ENCODE peak calls at places on chromosome 10, in eight cellular contexts. One of them, this sample, is unnamed.

GRCh38 chr10:70967591-70968588 is 79.5 kb upstream of the PCBD1 start:
- DNase-seq in cardiac muscle cell: peak; percentile 18
- DNase-seq in fibroblast of lung: no peak
- DNase-seq in neural progenitor cell: peak; percentile 68
- DNase-seq in aorta: no peak
- DNase-seq in ovary: no peak
- DNase-seq in spleen: peak; percentile 38
- DNase-seq in body of pancreas: no peak
- DNase-seq in this sample: no peak

GRCh38 chr10:104297697-104298660 is 29.0 kb downstream of the GSTO2 start:
- DNase-seq in cardiac muscle cell: peak; percentile 59
- DNase-seq in fibroblast of lung: peak; percentile 75
- DNase-seq in neural progenitor cell: peak; percentile 69
- DNase-seq in aorta: no peak
- DNase-seq in ovary: peak; percentile 53
- DNase-seq in spleen: no peak
- DNase-seq in body of pancreas: no peak
- DNase-seq in this sample: no peak

GRCh38 chr10:13984647-13985155 is 346.0 kb downstream of the FRMD4A start:
- DNase-seq in cardiac muscle cell: peak; percentile 67
- DNase-seq in fibroblast of lung: peak; percentile 79
- DNase-seq in neural progenitor cell: no peak
- DNase-seq in aorta: no peak
- DNase-seq in ovary: no peak
- DNase-seq in spleen: no peak
- DNase-seq in body of pancreas: no peak
- DNase-seq in this sample: no peak

GRCh38 chr10:92381543-92381954 is 90.6 kb downstream of the MARCHF5 start:
- DNase-seq in cardiac muscle cell: peak; percentile 86
- DNase-seq in fibroblast of lung: no peak
- DNase-seq in neural progenitor cell: no peak
- DNase-seq in aorta: no peak
- DNase-seq in ovary: no peak
- DNase-seq in spleen: no peak
- DNase-seq in body of pancreas: no peak
- DNase-seq in this sample: no peak

GRCh38 chr10:73780966-73781365 is 882 bp upstream of the CHCHD1 start:
- DNase-seq in cardiac muscle cell: no peak
- DNase-seq in fibroblast of lung: no peak
- DNase-seq in neural progenitor cell: no peak
- DNase-seq in aorta: no peak
- DNase-seq in ovary: peak; percentile 15
- DNase-seq in spleen: no peak
- DNase-seq in body of pancreas: no peak
- DNase-seq in this sample: no peak

GRCh38 chr10:77409697-77410471 is 227.7 kb downstream of the KCNMA1 start:
- DNase-seq in cardiac muscle cell: no peak
- DNase-seq in fibroblast of lung: no peak
- DNase-seq in neural progenitor cell: no peak
- DNase-seq in aorta: no peak
- DNase-seq in ovary: no peak
- DNase-seq in spleen: no peak
- DNase-seq in body of pancreas: peak; percentile 94
- DNase-seq in this sample: no peak

GRCh38 chr10:48274636-48275035 is at the start of gene FRMPD2:
- DNase-seq in cardiac muscle cell: no peak
- DNase-seq in fibroblast of lung: no peak
- DNase-seq in neural progenitor cell: peak; percentile 81
- DNase-seq in aorta: no peak
- DNase-seq in ovary: no peak
- DNase-seq in spleen: no peak
- DNase-seq in body of pancreas: no peak
- DNase-seq in this sample: no peak

GRCh38 chr10:123642697-123643096 is 23.5 kb upstream of the GPR26 start:
- DNase-seq in cardiac muscle cell: no peak
- DNase-seq in fibroblast of lung: no peak
- DNase-seq in neural progenitor cell: no peak
- DNase-seq in aorta: no peak
- DNase-seq in ovary: no peak
- DNase-seq in spleen: no peak
- DNase-seq in body of pancreas: no peak
- DNase-seq in this sample: no peak

GRCh38 chr10:13741438-13741837 is 154.7 kb downstream of the PRPF18 start:
- DNase-seq in cardiac muscle cell: no peak
- DNase-seq in fibroblast of lung: no peak
- DNase-seq in neural progenitor cell: no peak
- DNase-seq in aorta: no peak
- DNase-seq in ovary: no peak
- DNase-seq in spleen: no peak
- DNase-seq in body of pancreas: no peak
- DNase-seq in this sample: no peak

GRCh38 chr10:33376976-33377657 is 42.6 kb upstream of the NRP1 start:
- DNase-seq in cardiac muscle cell: peak; percentile 73
- DNase-seq in fibroblast of lung: peak; percentile 81
- DNase-seq in neural progenitor cell: no peak
- DNase-seq in aorta: no peak
- DNase-seq in ovary: no peak
- DNase-seq in spleen: no peak
- DNase-seq in body of pancreas: no peak
- DNase-seq in this sample: no peak

GRCh38 chr10:3533296-3533695 is 251.7 kb downstream of the KLF6 start:
- DNase-seq in cardiac muscle cell: no peak
- DNase-seq in fibroblast of lung: no peak
- DNase-seq in neural progenitor cell: no peak
- DNase-seq in aorta: no peak
- DNase-seq in ovary: no peak
- DNase-seq in spleen: no peak
- DNase-seq in body of pancreas: no peak
- DNase-seq in this sample: no peak

GRCh38 chr10:60003709-60004191 is 97.4 kb upstream of the CCDC6 start:
- DNase-seq in cardiac muscle cell: peak; percentile 3
- DNase-seq in fibroblast of lung: no peak
- DNase-seq in neural progenitor cell: peak; percentile 46
- DNase-seq in aorta: no peak
- DNase-seq in ovary: peak; percentile 14
- DNase-seq in spleen: no peak
- DNase-seq in body of pancreas: no peak
- DNase-seq in this sample: no peak

DNA sequence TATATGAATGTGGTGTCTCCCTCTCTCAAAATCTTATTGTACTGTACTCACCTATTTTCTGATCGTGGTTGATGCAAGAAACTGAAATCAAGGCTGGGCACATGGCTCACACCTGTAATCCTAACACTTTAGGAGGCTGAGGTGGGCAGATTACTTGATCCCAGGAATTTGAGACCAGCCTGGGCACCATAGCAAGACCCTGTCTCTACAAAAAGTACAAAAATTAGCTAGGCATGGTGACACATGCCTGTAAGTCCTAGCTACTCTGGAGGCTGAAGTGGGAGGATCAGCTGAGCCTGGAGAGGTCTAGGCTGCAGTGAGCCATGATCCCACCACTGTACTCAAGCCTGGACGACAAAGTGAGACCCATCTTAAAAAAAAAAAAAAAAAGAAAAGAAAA is 16.0 kb downstream of the MMRN2 start:
- DNase-seq in cardiac muscle cell: no peak
- DNase-seq in fibroblast of lung: no peak
- DNase-seq in neural progenitor cell: no peak
- DNase-seq in aorta: no peak
- DNase-seq in ovary: no peak
- DNase-seq in spleen: no peak
- DNase-seq in body of pancreas: no peak
- DNase-seq in this sample: no peak
- H3K4me1 ChIP-seq in cardiac muscle cell: no peaks in the 10 kb centered on the region
- H3K4me1 ChIP-seq in fibroblast of lung: peaks cover 3% of the 10 kb centered on the region
- H3K4me1 ChIP-seq in neural progenitor cell: peaks cover 4% of the 10 kb centered on the region
- H3K4me1 ChIP-seq in aorta: no peaks in the 10 kb centered on the region
- H3K4me1 ChIP-seq in ovary: peaks cover 14% of the 10 kb centered on the region
- H3K4me1 ChIP-seq in spleen: peaks cover 58% of the 10 kb centered on the region
- H3K4me1 ChIP-seq in body of pancreas: peaks cover 12% of the 10 kb centered on the region
- H3K4me1 ChIP-seq in this sample: no peaks in the 10 kb centered on the region

DNA sequence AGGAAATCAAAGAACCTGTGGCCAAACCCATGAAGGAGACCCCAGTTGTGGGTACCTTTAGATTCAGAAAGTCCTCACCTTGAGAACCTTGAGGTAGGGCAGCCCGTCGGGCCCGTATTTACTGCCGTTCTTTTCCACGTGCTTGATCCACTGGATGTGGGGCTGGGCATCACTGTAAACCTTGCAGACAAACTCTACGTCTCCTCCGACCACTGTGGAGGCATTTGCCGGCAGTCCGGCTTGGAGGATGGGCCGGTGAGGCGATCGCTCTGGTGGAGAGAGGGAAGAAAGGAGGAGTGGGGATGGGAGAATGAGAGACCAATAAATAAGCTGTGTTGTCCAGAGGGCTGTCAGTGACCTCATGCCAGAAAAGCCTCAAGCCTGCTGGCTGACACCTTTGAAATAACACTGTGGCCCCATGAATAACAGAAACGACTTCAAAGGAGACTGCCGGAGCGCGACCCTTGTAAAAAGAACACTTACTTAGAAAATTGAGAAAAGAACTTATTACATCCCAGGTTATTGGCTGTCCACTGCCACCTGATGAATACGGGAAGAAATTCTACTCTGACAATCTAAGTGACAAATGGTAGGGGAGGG is 78.2 kb downstream of the FGFR2 start:
- DNase-seq in cardiac muscle cell: no peak
- DNase-seq in fibroblast of lung: no peak
- DNase-seq in neural progenitor cell: no peak
- DNase-seq in aorta: no peak
- DNase-seq in ovary: no peak
- DNase-seq in spleen: no peak
- DNase-seq in body of pancreas: no peak
- DNase-seq in this sample: no peak
- H3K9me3 ChIP-seq in cardiac muscle cell: no peaks in the 10 kb centered on the region
- H3K9me3 ChIP-seq in fibroblast of lung: no peaks in the 10 kb centered on the region
- H3K9me3 ChIP-seq in neural progenitor cell: no peaks in the 10 kb centered on the region
- H3K9me3 ChIP-seq in aorta: no peaks in the 10 kb centered on the region
- H3K9me3 ChIP-seq in ovary: no peaks in the 10 kb centered on the region
- H3K9me3 ChIP-seq in spleen: no peaks in the 10 kb centered on the region
- H3K9me3 ChIP-seq in body of pancreas: no peaks in the 10 kb centered on the region
- H3K9me3 ChIP-seq in this sample: no peaks in the 10 kb centered on the region

GRCh38 chr10:30059209-30060107 is at the start of gene JCAD:
- DNase-seq in cardiac muscle cell: peak; percentile 57
- DNase-seq in fibroblast of lung: no peak
- DNase-seq in neural progenitor cell: peak; percentile 90
- DNase-seq in aorta: peak; percentile 95
- DNase-seq in ovary: peak; percentile 80
- DNase-seq in spleen: peak; percentile 90
- DNase-seq in body of pancreas: peak; percentile 77
- DNase-seq in this sample: peak; percentile 68
- H3K27ac ChIP-seq in cardiac muscle cell: peak within 1 kb of the TSS; percentile 77
- H3K27ac ChIP-seq in fibroblast of lung: peak within 1 kb of the TSS; percentile 38
- H3K27ac ChIP-seq in neural progenitor cell: no peak within 1 kb of the TSS
- H3K27ac ChIP-seq in aorta: peak within 1 kb of the TSS; percentile 73
- H3K27ac ChIP-seq in ovary: peak within 1 kb of the TSS; percentile 58
- H3K27ac ChIP-seq in spleen: no peak within 1 kb of the TSS
- H3K27ac ChIP-seq in body of pancreas: peak within 1 kb of the TSS; percentile 65
- H3K27ac ChIP-seq in this sample: peak within 1 kb of the TSS; percentile 78

DNA sequence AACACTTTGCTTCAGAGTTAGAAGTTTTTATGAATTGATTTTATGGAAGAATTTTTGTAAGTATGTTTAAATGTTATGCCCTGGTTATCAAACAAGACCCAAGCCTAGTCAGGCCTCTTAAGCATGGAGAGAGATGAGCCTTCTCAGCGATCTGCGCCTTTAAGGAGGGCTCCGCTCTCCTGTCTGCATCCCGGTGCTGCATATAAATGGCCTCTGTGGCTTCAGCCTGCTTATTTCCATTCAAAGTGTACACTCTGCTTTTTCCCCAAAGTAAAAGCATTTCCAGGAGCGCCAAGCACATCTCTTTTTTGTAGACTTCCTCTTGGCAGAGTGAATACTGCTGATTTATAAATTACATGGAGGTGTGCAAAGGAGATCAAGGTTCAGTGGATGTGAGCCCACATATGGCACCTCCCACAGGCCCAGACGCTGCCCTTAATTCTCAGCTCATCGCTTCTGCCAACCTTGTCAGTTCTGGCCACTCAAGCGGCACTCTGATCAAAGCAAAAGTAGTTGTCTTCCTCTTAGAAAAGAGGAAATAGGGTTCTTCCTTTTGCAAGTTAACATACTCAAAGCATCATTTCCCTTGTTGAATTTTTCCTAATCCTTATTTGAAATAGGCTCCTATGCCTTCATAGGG is 70.0 kb upstream of the SFMBT2 start:
- DNase-seq in cardiac muscle cell: no peak
- DNase-seq in fibroblast of lung: no peak
- DNase-seq in neural progenitor cell: no peak
- DNase-seq in aorta: no peak
- DNase-seq in ovary: no peak
- DNase-seq in spleen: peak; percentile 82
- DNase-seq in body of pancreas: no peak
- DNase-seq in this sample: no peak
- H3K4me1 ChIP-seq in cardiac muscle cell: peaks cover 14% of the 10 kb centered on the region
- H3K4me1 ChIP-seq in fibroblast of lung: no peaks in the 10 kb centered on the region
- H3K4me1 ChIP-seq in neural progenitor cell: peaks cover 19% of the 10 kb centered on the region
- H3K4me1 ChIP-seq in aorta: no peaks in the 10 kb centered on the region
- H3K4me1 ChIP-seq in ovary: peaks cover 2% of the 10 kb centered on the region
- H3K4me1 ChIP-seq in spleen: peaks cover 73% of the 10 kb centered on the region
- H3K4me1 ChIP-seq in body of pancreas: no peaks in the 10 kb centered on the region
- H3K4me1 ChIP-seq in this sample: no peaks in the 10 kb centered on the region

GRCh38 chr10:131785121-131785460 is 115.7 kb upstream of the PPP2R2D start:
- DNase-seq in cardiac muscle cell: no peak
- DNase-seq in fibroblast of lung: no peak
- DNase-seq in neural progenitor cell: no peak
- DNase-seq in aorta: no peak
- DNase-seq in ovary: no peak
- DNase-seq in spleen: no peak
- DNase-seq in body of pancreas: no peak
- DNase-seq in this sample: no peak
- H3K9me3 ChIP-seq in cardiac muscle cell: no peaks in the 10 kb centered on the region
- H3K9me3 ChIP-seq in fibroblast of lung: no peaks in the 10 kb centered on the region
- H3K9me3 ChIP-seq in neural progenitor cell: no peaks in the 10 kb centered on the region
- H3K9me3 ChIP-seq in aorta: no peaks in the 10 kb centered on the region
- H3K9me3 ChIP-seq in ovary: no peaks in the 10 kb centered on the region
- H3K9me3 ChIP-seq in spleen: peaks cover 11% of the 10 kb centered on the region
- H3K9me3 ChIP-seq in body of pancreas: no peaks in the 10 kb centered on the region
- H3K9me3 ChIP-seq in this sample: no peaks in the 10 kb centered on the region

DNA sequence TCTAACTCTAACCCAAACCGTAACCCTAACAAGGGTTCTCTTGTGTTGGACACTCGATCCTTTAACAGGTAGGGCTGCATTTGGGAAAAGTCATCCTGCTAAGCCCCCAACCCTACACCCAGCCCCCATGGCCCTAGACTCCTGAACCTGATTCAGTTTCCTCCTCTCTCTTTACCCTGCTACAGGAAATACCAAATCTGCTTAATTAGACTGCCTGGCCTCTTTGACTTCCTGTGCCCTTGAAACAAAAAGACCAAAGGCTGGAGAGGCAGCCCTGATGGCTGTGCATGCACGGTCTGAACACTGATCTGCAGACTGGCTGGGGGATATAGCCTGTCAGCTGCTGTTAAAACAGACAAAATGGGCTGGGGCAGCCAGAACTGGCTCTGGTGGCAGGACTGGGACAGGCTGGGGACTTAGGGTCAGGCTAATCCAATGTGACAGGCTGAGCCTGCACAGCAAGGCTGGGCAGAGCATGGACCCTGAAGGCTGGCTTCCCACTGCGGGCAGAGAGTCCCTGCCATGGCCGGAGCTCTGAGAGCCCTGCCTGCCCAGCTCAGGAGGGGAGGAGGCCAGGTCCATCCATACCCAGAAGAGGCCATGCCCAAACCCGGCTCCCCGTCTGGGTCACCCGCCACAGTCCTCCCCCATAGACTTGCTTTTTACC is 51.0 kb upstream of the MSMB start:
- DNase-seq in cardiac muscle cell: no peak
- DNase-seq in fibroblast of lung: no peak
- DNase-seq in neural progenitor cell: peak; percentile 22
- DNase-seq in aorta: no peak
- DNase-seq in ovary: no peak
- DNase-seq in spleen: peak; percentile 78
- DNase-seq in body of pancreas: no peak
- DNase-seq in this sample: no peak
- H3K27ac ChIP-seq in cardiac muscle cell: peak overlapping the region; percentile 49
- H3K27ac ChIP-seq in fibroblast of lung: no peak overlapping the region
- H3K27ac ChIP-seq in neural progenitor cell: no peak overlapping the region
- H3K27ac ChIP-seq in aorta: no peak overlapping the region
- H3K27ac ChIP-seq in ovary: no peak overlapping the region
- H3K27ac ChIP-seq in spleen: peak overlapping the region; percentile 60
- H3K27ac ChIP-seq in body of pancreas: no peak overlapping the region
- H3K27ac ChIP-seq in this sample: no peak overlapping the region